ENCODE peak calls at places on chromosome 18, in six cellular contexts. J, Z, B, C, L and N are unnamed samples. For H3K4me1, the result is how much of the 10 kb centered on the place peaks cover.

GRCh38 chr18:56307771-56308170 is 330.6 kb downstream of the TXNL1 start:
- DNase-seq in J (no peak), Z (no peak), B (no peak), C (no peak), L (no peak), N (no peak)

GRCh38 chr18:7568426-7568825 is 1.3 kb downstream of the PTPRM start:
- DNase-seq in J (no peak), Z (peak), B (peak), C (peak), L (peak), N (peak)

GRCh38 chr18:53458944-53459580 is 765.4 kb downstream of the MBD2 start:
- DNase-seq in J (no peak), Z (no peak), B (peak), C (no peak), L (no peak), N (no peak)

GRCh38 chr18:3388980-3389379 is 61.0 kb upstream of the TGIF1 start:
- DNase-seq in J (peak), Z (no peak), B (no peak), C (no peak), L (no peak), N (no peak)

GRCh38 chr18:33076601-33077000 is 303.8 kb upstream of the KLHL14 start:
- DNase-seq in J (no peak), Z (no peak), B (no peak), C (no peak), L (no peak), N (no peak)

GRCh38 chr18:45838302-45839070 is 13.0 kb downstream of the SIGLEC15 start:
- DNase-seq in J (no peak), Z (no peak), B (peak), C (no peak), L (no peak), N (no peak)

GRCh38 chr18:47345996-47346395 is 94.5 kb upstream of the SKOR2 start:
- DNase-seq in J (no peak), Z (no peak), B (no peak), C (no peak), L (no peak), N (no peak)

GRCh38 chr18:55421612-55422381 is 166.2 kb downstream of the TCF4 start:
- DNase-seq in J (no peak), Z (no peak), B (no peak), C (no peak), L (no peak), N (peak)

GRCh38 chr18:2147424-2147823 is 423.9 kb downstream of the METTL4 start:
- DNase-seq in J (no peak), Z (no peak), B (no peak), C (no peak), L (no peak), N (no peak)

GRCh38 chr18:51153659-51154371 is 43.7 kb downstream of the MEX3C start:
- DNase-seq in J (no peak), Z (no peak), B (no peak), C (peak), L (no peak), N (no peak)

GRCh38 chr18:25825066-25825465 is 265.3 kb downstream of the SS18 start:
- DNase-seq in J (no peak), Z (no peak), B (no peak), C (no peak), L (no peak), N (no peak)

GRCh38 chr18:32152705-32153448 is 37.0 kb upstream of the MEP1B start:
- DNase-seq in J (no peak), Z (no peak), B (no peak), C (no peak), L (no peak), N (no peak)

GRCh38 chr18:73366713-73367112 is 498.9 kb upstream of the NETO1 start:
- DNase-seq in J (no peak), Z (no peak), B (no peak), C (no peak), L (no peak), N (no peak)

GRCh38 chr18:50507120-50507590 is 52.7 kb upstream of the MAPK4 start:
- DNase-seq in J (peak), Z (no peak), B (peak), C (peak), L (no peak), N (peak)

GRCh38 chr18:23228102-23229051 is 93.1 kb downstream of the CABLES1 start:
- DNase-seq in J (no peak), Z (no peak), B (peak), C (peak), L (no peak), N (no peak)

GRCh38 chr18:34976899-34977786 is 64.1 kb upstream of the MAPRE2 start:
- DNase-seq in J (peak), Z (peak), B (peak), C (peak), L (peak), N (peak)

GRCh38 chr18:7521226-7521856 is 45.8 kb upstream of the PTPRM start:
- DNase-seq in J (no peak), Z (no peak), B (peak), C (no peak), L (no peak), N (no peak)

GRCh38 chr18:55861266-55861665 is 273.3 kb upstream of the TCF4 start:
- DNase-seq in J (peak), Z (no peak), B (peak), C (no peak), L (no peak), N (no peak)

GRCh38 chr18:70523035-70523797 is 234.4 kb downstream of the SOCS6 start:
- DNase-seq in J (no peak), Z (no peak), B (no peak), C (no peak), L (no peak), N (no peak)

GRCh38 chr18:38241216-38241615 is 675.6 kb upstream of the CELF4 start:
- DNase-seq in J (no peak), Z (no peak), B (no peak), C (no peak), L (no peak), N (no peak)

GRCh38 chr18:66833646-66834045 is 229.8 kb upstream of the CDH19 start:
- DNase-seq in J (no peak), Z (no peak), B (no peak), C (no peak), L (no peak), N (no peak)

GRCh38 chr18:41938445-41938844 is 16.6 kb upstream of the PIK3C3 start:
- DNase-seq in J (peak), Z (no peak), B (no peak), C (no peak), L (no peak), N (no peak)

GRCh38 chr18:75041586-75041985 is 167.4 kb downstream of the PTGR3 start:
- DNase-seq in J (peak), Z (no peak), B (no peak), C (no peak), L (no peak), N (no peak)

GRCh38 chr18:35974181-35974580 is 1.7 kb downstream of the RMP24 start:
- DNase-seq in J (no peak), Z (no peak), B (no peak), C (no peak), L (no peak), N (no peak)

GRCh38 chr18:703660-704018 is 8.8 kb downstream of the ENOSF1 start:
- DNase-seq in J (peak), Z (no peak), B (no peak), C (no peak), L (no peak), N (no peak)

GRCh38 chr18:22223263-22223960 is 54.0 kb downstream of the GATA6 start:
- DNase-seq in J (peak), Z (peak), B (peak), C (peak), L (peak), N (peak)

GRCh38 chr18:45493830-45494229 is 121.4 kb upstream of the SLC14A2 start:
- DNase-seq in J (no peak), Z (no peak), B (no peak), C (no peak), L (no peak), N (no peak)

GRCh38 chr18:65788373-65788772 is 37.6 kb downstream of the CDH7 start:
- DNase-seq in J (peak), Z (no peak), B (no peak), C (no peak), L (no peak), N (no peak)

GRCh38 chr18:49019446-49020045 is 68.8 kb upstream of the SMAD7 start:
- DNase-seq in J (no peak), Z (no peak), B (no peak), C (no peak), L (no peak), N (no peak)

GRCh38 chr18:22432672-22433137 is 15.0 kb upstream of the CTAGE1 start:
- DNase-seq in J (peak), Z (peak), B (peak), C (peak), L (peak), N (no peak)

GRCh38 chr18:52343138-52343537 is 3.1 kb downstream of the DCC start:
- DNase-seq in J (peak), Z (no peak), B (no peak), C (no peak), L (no peak), N (no peak)

GRCh38 chr18:63099848-63100625 is 219.5 kb downstream of the BCL2 start:
- DNase-seq in J (no peak), Z (no peak), B (peak), C (peak), L (no peak), N (no peak)
- H3K4me1 ChIP-seq in J (under half), Z (under half), B (under half), C (under half), L (under half), N (under half)

GRCh38 chr18:10067670-10068659 is 154.1 kb downstream of the VAPA start:
- DNase-seq in J (no peak), Z (no peak), B (no peak), C (no peak), L (peak), N (no peak)
- H3K27ac ChIP-seq in J (no peak), Z (no peak), B (no peak), C (no peak), L (no peak), N (no peak)

GRCh38 chr18:79522451-79523220 is 126.9 kb downstream of the NFATC1 start:
- DNase-seq in J (no peak), Z (no peak), B (peak), C (peak), L (peak), N (no peak)
- H3K4me1 ChIP-seq in J (under half), Z (under half), B (under half), C (under half), L (under half), N (under half)

GRCh38 chr18:59026364-59026763 is 113.3 kb upstream of the SEC11C start:
- DNase-seq in J (no peak), Z (no peak), B (no peak), C (no peak), L (no peak), N (peak)

GRCh38 chr18:59022167-59022945 is 117.3 kb upstream of the SEC11C start:
- DNase-seq in J (no peak), Z (peak), B (peak), C (no peak), L (peak), N (no peak)

GRCh38 chr18:59026831-59027410 is 112.8 kb upstream of the SEC11C start:
- DNase-seq in J (no peak), Z (peak), B (no peak), C (no peak), L (no peak), N (no peak)

GRCh38 chr18:59024829-59025228 is 114.9 kb upstream of the SEC11C start:
- DNase-seq in J (no peak), Z (peak), B (no peak), C (no peak), L (peak), N (peak)

GRCh38 chr18:59021500-59021899 is 118.2 kb upstream of the SEC11C start:
- DNase-seq in J (no peak), Z (peak), B (peak), C (no peak), L (no peak), N (no peak)
- H3K27ac ChIP-seq in J (no peak), Z (peak), B (no peak), C (no peak), L (peak), N (peak)

GRCh38 chr18:5958822-5959221 is 63.5 kb upstream of the TMEM200C start:
- DNase-seq in J (no peak), Z (no peak), B (no peak), C (no peak), L (no peak), N (no peak)
- H3K4me1 ChIP-seq in J (under half), Z (under half), B (under half), C (under half), L (under half), N (under half)

GRCh38 chr18:68837665-68838390 is 39.9 kb downstream of the CCDC102B start:
- DNase-seq in J (no peak), Z (no peak), B (no peak), C (no peak), L (no peak), N (no peak)

GRCh38 chr18:68839701-68840100 is 41.8 kb downstream of the CCDC102B start:
- DNase-seq in J (no peak), Z (no peak), B (no peak), C (no peak), L (no peak), N (no peak)

GRCh38 chr18:68840554-68841263 is 42.8 kb downstream of the CCDC102B start:
- DNase-seq in J (peak), Z (no peak), B (no peak), C (no peak), L (no peak), N (no peak)

GRCh38 chr18:68843467-68844089 is 45.7 kb downstream of the CCDC102B start:
- DNase-seq in J (no peak), Z (no peak), B (no peak), C (no peak), L (no peak), N (no peak)

GRCh38 chr18:68841301-68841700 is 43.4 kb downstream of the CCDC102B start:
- DNase-seq in J (no peak), Z (no peak), B (no peak), C (no peak), L (no peak), N (no peak)
- H3K27ac ChIP-seq in J (no peak), Z (no peak), B (no peak), C (no peak), L (no peak), N (no peak)